ENCODE peak calls at places on chromosomes 4 and X, in seven cellular contexts. D, Z, J, X, U, E and S are unnamed samples.

GRCh38 chrX:17596546-17597205 is 140.6 kb upstream of the SCML1 start:
- DNase-seq in D (no peak), Z (no peak), J (peak; percentile 34), X (no peak), U (no peak), E (no peak), S (no peak)

GRCh38 chrX:65750674-65751469 is 83.4 kb downstream of the MSN start:
- DNase-seq in D (no peak), Z (no peak), J (no peak), X (no peak), U (no peak), E (no peak), S (no peak)

GRCh38 chr4:6901669-6902317 is 7.8 kb upstream of the TBC1D14 start:
- DNase-seq in D (no peak), Z (no peak), J (no peak), X (no peak), U (no peak), E (no peak), S (no peak)

GRCh38 chr4:114040319-114041116 is 61.1 kb upstream of the ARSJ start:
- DNase-seq in D (no peak), Z (no peak), J (no peak), X (no peak), U (peak; percentile 6), E (no peak), S (no peak)

GRCh38 chr4:107740950-107741701 is 21.1 kb upstream of the PAPSS1 start:
- DNase-seq in D (peak; percentile 78), Z (peak; percentile 88), J (no peak), X (no peak), U (no peak), E (no peak), S (peak; percentile 8)

GRCh38 chr4:34619531-34620109 is 1624.7 kb downstream of the ARAP2 start:
- DNase-seq in D (no peak), Z (peak; percentile 17), J (no peak), X (peak; percentile 10), U (peak; percentile 71), E (no peak), S (no peak)

GRCh38 chr4:177596035-177596434 is 153.8 kb upstream of the AGA start:
- DNase-seq in D (no peak), Z (peak; percentile 55), J (peak; percentile 60), X (no peak), U (peak; percentile 78), E (no peak), S (no peak)

GRCh38 chr4:34492414-34492813 is 1751.9 kb downstream of the ARAP2 start:
- DNase-seq in D (no peak), Z (no peak), J (no peak), X (no peak), U (no peak), E (no peak), S (no peak)

GRCh38 chr4:108758498-108758897 is 4.4 kb downstream of the ETNPPL start:
- DNase-seq in D (no peak), Z (no peak), J (no peak), X (no peak), U (no peak), E (no peak), S (no peak)

GRCh38 chr4:5543681-5544080 is 164.7 kb downstream of the EVC2 start:
- DNase-seq in D (no peak), Z (no peak), J (no peak), X (no peak), U (no peak), E (no peak), S (no peak)

GRCh38 chr4:162061214-162061613 is 102.6 kb downstream of the FSTL5 start:
- DNase-seq in D (no peak), Z (no peak), J (peak; percentile 25), X (no peak), U (peak; percentile 69), E (no peak), S (no peak)

GRCh38 chr4:98448923-98449322 is 187.7 kb downstream of the RAP1GDS1 start:
- DNase-seq in D (no peak), Z (no peak), J (no peak), X (no peak), U (peak; percentile 11), E (no peak), S (no peak)

GRCh38 chrX:29824176-29824906 is 391.0 kb upstream of the MAGEB2 start:
- DNase-seq in D (no peak), Z (no peak), J (no peak), X (no peak), U (no peak), E (no peak), S (no peak)

GRCh38 chr4:189185810-189186432 is 754.8 kb upstream of the FRG1 start:
- DNase-seq in D (no peak), Z (no peak), J (no peak), X (no peak), U (no peak), E (no peak), S (no peak)

GRCh38 chr4:124631760-124632159 is 80.8 kb downstream of the ANKRD50 start:
- DNase-seq in D (no peak), Z (peak; percentile 97), J (peak; percentile 94), X (no peak), U (peak; percentile 25), E (no peak), S (no peak)

GRCh38 chr4:37827030-37827705 is 682 bp downstream of the PGM2 start:
- DNase-seq in D (no peak), Z (peak; percentile 48), J (peak; percentile 32), X (peak; percentile 60), U (no peak), E (no peak), S (no peak)

GRCh38 chr4:170591076-170591475 is 501.3 kb upstream of the AADAT start:
- DNase-seq in D (no peak), Z (no peak), J (no peak), X (no peak), U (no peak), E (no peak), S (no peak)

GRCh38 chrX:11530621-11531020 is 135.1 kb downstream of the ARHGAP6 start:
- DNase-seq in D (no peak), Z (no peak), J (no peak), X (no peak), U (no peak), E (no peak), S (no peak)

GRCh38 chrX:74535633-74536141 is 78.7 kb downstream of the RLIM start:
- DNase-seq in D (peak; percentile 82), Z (peak; percentile 46), J (peak; percentile 27), X (peak; percentile 47), U (peak; percentile 79), E (peak; percentile 61), S (peak; percentile 62)